ENCODE peak calls at places on chromosome 20, in eight cellular contexts. F is neural progenitor cell, C is spleen, U is ascending aorta, D is A549, P is left ventricle myocardium inferior, K is right cardiac atrium, L is HCT116. H is an unnamed sample.

GRCh38 chr20:59823860-59824259 is 109.6 kb downstream of the SYCP2 start:
- DNase-seq in L (no peak), D (no peak), F (no peak), P (no peak), K (no peak), C (peak; percentile 47), U (peak; percentile 50), H (no peak)

GRCh38 chr20:9660236-9660868 is 146.0 kb downstream of the LAMP5 start:
- DNase-seq in D (peak; percentile 17), P (no peak), K (no peak), C (no peak), U (no peak), L (no peak), F (peak; percentile 73), H (peak; percentile 33)

GRCh38 chr20:57977141-57977540 is 251.3 kb downstream of the ANKRD60 start:
- DNase-seq in U (no peak), K (no peak), L (no peak), D (no peak), P (peak; percentile 27), C (no peak), F (no peak), H (no peak)

GRCh38 chr20:23155141-23155590 is 69.0 kb upstream of the CD93 start:
- DNase-seq in K (peak; percentile 18), D (no peak), F (no peak), P (no peak), U (no peak), L (no peak), C (no peak), H (no peak)

GRCh38 chr20:46905364-46906125 is 10.9 kb downstream of the EYA2 start:
- DNase-seq in L (no peak), P (no peak), D (no peak), C (no peak), F (no peak), K (peak; percentile 64), U (no peak), H (no peak)

GRCh38 chr20:11091496-11091895 is 417.7 kb upstream of the JAG1 start:
- DNase-seq in C (no peak), K (no peak), P (no peak), F (no peak), U (no peak), L (no peak), D (no peak), H (no peak)

GRCh38 chr20:18662279-18662678 is 74.4 kb downstream of the DTD1 start:
- DNase-seq in U (no peak), C (no peak), F (no peak), P (no peak), L (no peak), D (no peak), K (no peak), H (no peak)

GRCh38 chr20:23639490-23639958 is 1.8 kb upstream of the CST3 start:
- DNase-seq in C (no peak), P (no peak), F (no peak), U (no peak), D (no peak), L (no peak), K (peak; percentile 50), H (no peak)

GRCh38 chr20:11234181-11234969 is 560.6 kb upstream of the JAG1 start:
- DNase-seq in P (no peak), C (no peak), L (no peak), K (no peak), D (no peak), U (no peak), F (no peak), H (no peak)

GRCh38 chr20:38173237-38174156 is 8.4 kb upstream of the TGM2 start:
- DNase-seq in D (peak; percentile 92), F (peak; percentile 55), C (no peak), L (no peak), U (peak; percentile 91), P (peak; percentile 46), K (peak; percentile 86), H (no peak)

GRCh38 chr20:64151634-64152530 is 12.4 kb upstream of the MYT1 start:
- DNase-seq in P (no peak), L (peak; percentile 57), D (no peak), C (peak; percentile 40), K (peak; percentile 28), U (no peak), F (peak; percentile 74), H (peak; percentile 44)

GRCh38 chr20:38299963-38300362 is 4.0 kb upstream of the BPI start:
- DNase-seq in K (peak; percentile 47), U (no peak), L (no peak), D (no peak), F (no peak), C (no peak), P (no peak), H (no peak)

GRCh38 chr20:7155282-7155681 is 387.8 kb downstream of the BMP2 start:
- DNase-seq in P (no peak), L (no peak), C (no peak), U (no peak), F (no peak), K (no peak), D (no peak), H (no peak)

GRCh38 chr20:20755227-20755626 is 42.8 kb upstream of the RALGAPA2 start:
- DNase-seq in D (no peak), F (no peak), C (no peak), L (no peak), P (no peak), K (no peak), U (no peak), H (no peak)

GRCh38 chr20:64024141-64024990 is 11.6 kb upstream of the C20orf204 start:
- DNase-seq in L (no peak), P (no peak), U (no peak), C (no peak), D (no peak), F (no peak), K (no peak), H (no peak)

DNA sequence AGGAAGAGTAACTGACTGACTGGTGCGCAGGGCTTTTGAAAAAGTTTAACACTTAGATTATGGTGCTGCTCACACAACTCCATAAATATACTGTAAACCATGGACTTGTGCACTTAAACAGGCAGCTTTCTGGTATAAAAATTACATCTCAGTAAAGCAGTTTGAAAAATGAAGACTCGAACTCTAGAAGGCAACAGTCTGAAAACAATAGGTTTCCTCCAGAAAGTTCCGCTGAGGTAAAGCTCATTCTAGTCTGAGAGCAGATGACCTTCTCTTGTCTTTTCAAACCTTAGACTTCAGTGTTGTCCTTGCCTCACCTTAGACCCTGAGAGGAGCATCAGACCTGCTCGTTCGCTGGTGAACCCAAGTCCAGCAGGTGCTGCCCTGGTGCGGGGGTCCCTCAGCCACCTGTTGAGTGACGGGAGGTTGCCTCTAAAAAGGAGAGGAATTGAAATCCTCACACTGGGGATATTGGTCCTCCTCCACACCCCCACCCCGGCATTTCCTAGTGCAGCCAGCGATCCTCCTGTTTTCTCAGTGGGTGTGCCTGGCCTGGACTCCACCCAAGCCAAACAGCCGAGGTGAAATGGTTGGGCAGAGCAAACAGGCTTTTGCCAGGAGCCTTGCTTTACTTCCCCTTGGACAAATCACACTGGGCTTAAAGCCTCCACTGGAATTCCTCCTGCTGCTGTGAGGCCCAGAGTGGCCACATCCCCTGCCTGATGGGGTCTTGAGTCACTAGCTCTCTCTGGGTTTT is 14.7 kb upstream of the PYGB start:
- DNase-seq in P (peak; percentile 69), K (peak; percentile 90), L (no peak), F (peak; percentile 42), C (no peak), U (peak; percentile 91), D (peak; percentile 95), H (no peak)
- H3K4me1 ChIP-seq in P (peaks cover 64% of the 10 kb centered on the region), K (peaks cover 9% of the 10 kb centered on the region), L (peaks cover 38% of the 10 kb centered on the region), F (peaks cover 29% of the 10 kb centered on the region), C (no peaks in the 10 kb centered on the region), U (peaks cover 11% of the 10 kb centered on the region), D (peaks cover 76% of the 10 kb centered on the region), H (peaks cover 10% of the 10 kb centered on the region)

GRCh38 chr20:43460830-43461200 is 3.1 kb downstream of the SRSF6 start:
- DNase-seq in K (no peak), U (peak; percentile 21), D (no peak), C (no peak), L (no peak), P (no peak), F (no peak), H (no peak)

GRCh38 chr20:43463133-43463863 is 5.6 kb downstream of the SRSF6 start:
- DNase-seq in F (no peak), C (no peak), D (no peak), U (peak; percentile 1), K (no peak), L (no peak), P (no peak), H (no peak)

GRCh38 chr20:43462369-43463132 is 4.9 kb downstream of the SRSF6 start:
- DNase-seq in D (no peak), C (no peak), P (no peak), U (no peak), F (no peak), L (no peak), K (no peak), H (no peak)

GRCh38 chr20:43460172-43460829 is 2.6 kb downstream of the SRSF6 start:
- DNase-seq in L (no peak), F (no peak), K (no peak), D (no peak), P (no peak), U (peak; percentile 22), C (no peak), H (no peak)

DNA sequence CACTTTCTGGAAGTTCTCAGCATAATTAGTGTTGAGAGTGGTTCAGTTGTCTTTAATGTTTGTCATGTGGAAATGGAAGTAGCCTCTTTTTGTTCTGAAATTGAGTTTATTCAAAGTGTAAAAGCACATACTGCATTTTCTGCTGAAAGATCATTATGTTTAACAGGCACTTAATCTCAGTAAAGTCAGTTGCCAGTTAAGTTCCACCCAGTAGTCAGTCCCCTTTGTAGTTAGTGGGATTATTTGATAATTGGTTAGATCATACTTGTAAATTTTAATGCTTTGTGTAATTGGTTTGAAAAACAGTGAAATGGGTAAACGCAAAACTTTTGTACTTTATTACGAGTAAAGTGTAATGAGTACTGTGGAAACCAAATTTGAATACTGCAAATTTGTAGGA is 4.2 kb downstream of the SRSF6 start:
- DNase-seq in C (no peak), K (no peak), L (no peak), P (no peak), U (no peak), D (no peak), F (no peak), H (no peak)
- H3K4me1 ChIP-seq in C (peaks cover 34% of the 10 kb centered on the region), K (peaks cover 2% of the 10 kb centered on the region), L (peaks cover under 1% of the 10 kb centered on the region), P (peaks cover 57% of the 10 kb centered on the region), U (peaks cover 4% of the 10 kb centered on the region), D (peaks cover 18% of the 10 kb centered on the region), F (peaks cover 13% of the 10 kb centered on the region), H (peaks cover 3% of the 10 kb centered on the region)

DNA sequence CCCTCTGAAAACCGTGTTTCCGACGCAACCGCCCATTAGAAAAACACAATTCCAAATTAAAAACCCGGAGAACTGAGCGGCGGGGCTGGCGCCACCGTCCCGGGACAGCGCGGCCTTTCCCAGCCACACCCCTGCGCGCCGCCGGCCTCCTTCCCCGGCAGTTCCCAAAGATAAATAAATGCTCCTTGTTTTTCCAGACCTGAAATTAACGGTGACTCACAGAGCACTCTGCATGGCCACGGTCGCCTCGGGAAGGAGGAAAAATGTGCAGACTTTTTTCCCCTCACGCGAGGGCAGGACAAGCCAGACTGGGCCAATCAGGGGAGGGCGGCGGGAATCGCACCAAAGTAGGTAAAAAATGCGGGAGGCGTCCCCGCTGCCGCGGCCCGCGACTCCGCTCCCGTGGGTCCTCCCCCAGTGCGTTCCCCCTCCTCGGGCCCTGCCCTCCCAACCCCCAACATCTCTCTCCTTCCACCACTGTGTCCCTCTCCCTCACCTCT is 853 bp upstream of the DSTN start:
- DNase-seq in L (peak; percentile 91), F (peak; percentile 57), D (peak; percentile 98), C (peak; percentile 83), U (peak; percentile 98), K (peak; percentile 94), P (peak; percentile 87), H (peak; percentile 6)
- H3K4me1 ChIP-seq in L (peaks cover 37% of the 10 kb centered on the region), F (peaks cover 22% of the 10 kb centered on the region), D (peaks cover 45% of the 10 kb centered on the region), C (peaks cover 25% of the 10 kb centered on the region), U (peaks cover 13% of the 10 kb centered on the region), K (peaks cover 3% of the 10 kb centered on the region), P (peaks cover 60% of the 10 kb centered on the region), H (no peaks in the 10 kb centered on the region)

GRCh38 chr20:36847710-36848040 is 28.3 kb upstream of the TLDC2 start:
- DNase-seq in C (no peak), F (no peak), L (no peak), U (no peak), K (no peak), D (no peak), P (no peak), H (no peak)
- H3K4me1 ChIP-seq in C (peaks cover 78% of the 10 kb centered on the region), F (peaks cover 28% of the 10 kb centered on the region), L (no peaks in the 10 kb centered on the region), U (peaks cover 30% of the 10 kb centered on the region), K (peaks cover 14% of the 10 kb centered on the region), D (peaks cover 30% of the 10 kb centered on the region), P (peaks cover 90% of the 10 kb centered on the region), H (peaks cover 15% of the 10 kb centered on the region)

H was measured in NT2/D1.